ENCODE peak calls at places on chromosomes 1 and 21, in five cellular contexts. P, W, N, Y and O are unnamed samples.

GRCh38 chr1:153232553-153232952 is 15.2 kb downstream of the PRR9 start:
- DNase-seq in Y (no peak), W (no peak), N (no peak), P (no peak), O (no peak)

GRCh38 chr21:29002442-29003144 is 9.9 kb upstream of the LTN1 start:
- DNase-seq in P (peak; percentile 98), N (peak; percentile 95), W (peak; percentile 98), Y (peak; percentile 92), O (peak; percentile 94)

GRCh38 chr1:199669916-199670315 is 357.6 kb upstream of the NR5A2 start:
- DNase-seq in P (no peak), W (no peak), Y (no peak), N (no peak), O (no peak)

GRCh38 chr1:21436488-21437340 is 3.2 kb upstream of the NBPF3 start:
- DNase-seq in P (no peak), Y (no peak), N (no peak), W (no peak), O (no peak)

GRCh38 chr1:20212685-20213331 is 26.5 kb upstream of the PLA2G2C start:
- DNase-seq in N (peak; percentile 48), P (peak; percentile 56), Y (peak; percentile 41), W (peak; percentile 85), O (peak; percentile 46)

GRCh38 chr1:88973520-88974137 is 18.8 kb downstream of the KYAT3 start:
- DNase-seq in Y (peak; percentile 37), N (no peak), W (no peak), P (peak; percentile 60), O (no peak)

GRCh38 chr1:20250346-20250989 is 40.2 kb upstream of the VWA5B1 start:
- DNase-seq in W (no peak), Y (no peak), P (peak; percentile 33), N (no peak), O (peak; percentile 67)

GRCh38 chr1:1041092-1041503 is 21.2 kb downstream of the AGRN start:
- DNase-seq in Y (no peak), P (no peak), W (no peak), N (no peak), O (no peak)

GRCh38 chr1:163035791-163036249 is 33.3 kb upstream of the RGS4 start:
- DNase-seq in Y (peak; percentile 96), P (peak; percentile 90), N (no peak), W (no peak), O (no peak)

GRCh38 chr1:150609726-150610125 is 19.7 kb downstream of the ENSA start:
- DNase-seq in N (no peak), Y (no peak), P (peak; percentile 76), W (no peak), O (no peak)

GRCh38 chr1:2230781-2231666 is 2.9 kb downstream of the SKI start:
- DNase-seq in W (peak; percentile 75), Y (no peak), P (no peak), N (no peak), O (no peak)

GRCh38 chr1:61120998-61121397 is 38.6 kb downstream of the NFIA start:
- DNase-seq in P (peak; percentile 69), W (no peak), Y (no peak), N (no peak), O (no peak)

GRCh38 chr1:162873671-162874666 is 13.0 kb upstream of the CCDC190 start:
- DNase-seq in P (peak; percentile 84), N (no peak), Y (peak; percentile 75), W (no peak), O (peak; percentile 95)

GRCh38 chr1:9195651-9196050 is 38.9 kb upstream of the H6PD start:
- DNase-seq in W (no peak), P (no peak), Y (no peak), N (no peak), O (no peak)

GRCh38 chr1:201259476-201260235 is 23.6 kb upstream of the PKP1 start:
- DNase-seq in Y (peak; percentile 41), P (no peak), N (no peak), W (no peak), O (no peak)

GRCh38 chr1:58619286-58620054 is 42.4 kb upstream of the TACSTD2 start:
- DNase-seq in P (no peak), Y (no peak), N (no peak), W (no peak), O (peak; percentile 64)

GRCh38 chr1:12153181-12153785 is 13.5 kb upstream of the TNFRSF1B start:
- DNase-seq in P (peak; percentile 64), Y (peak; percentile 89), N (no peak), W (peak; percentile 76), O (no peak)

GRCh38 chr1:81004011-81004410 is 796.7 kb upstream of the ADGRL2 start:
- DNase-seq in N (peak; percentile 26), Y (no peak), W (no peak), P (no peak), O (no peak)

GRCh38 chr1:185244015-185244747 is 72.9 kb downstream of the IVNS1ABP start:
- DNase-seq in Y (peak; percentile 83), P (peak; percentile 61), N (no peak), W (no peak), O (no peak)

GRCh38 chr1:45403298-45404079 is 63.2 kb upstream of the MUTYH start:
- DNase-seq in P (no peak), N (no peak), Y (no peak), W (no peak), O (peak; percentile 67)

GRCh38 chr1:114458208-114458777 is 52.7 kb downstream of the TRIM33 start:
- DNase-seq in N (no peak), W (no peak), P (peak; percentile 82), Y (peak; percentile 44), O (no peak)

GRCh38 chr1:212754715-212755114 is 36.9 kb downstream of the NSL1 start:
- DNase-seq in N (no peak), P (peak; percentile 3), W (no peak), Y (no peak), O (no peak)

GRCh38 chr1:246176126-246177024 is 330.7 kb downstream of the SMYD3 start:
- DNase-seq in P (no peak), Y (no peak), N (no peak), W (no peak), O (no peak)

GRCh38 chr1:160108888-160109662 is 6.5 kb upstream of the ATP1A2 start:
- DNase-seq in P (peak; percentile 68), Y (peak; percentile 39), N (no peak), W (no peak), O (no peak)

GRCh38 chr1:10677508-10678364 is 118.7 kb downstream of the CASZ1 start:
- DNase-seq in W (no peak), N (no peak), P (no peak), Y (no peak), O (no peak)

GRCh38 chr1:25898223-25899015 is 7.8 kb downstream of the STMN1 start:
- DNase-seq in Y (no peak), P (no peak), N (no peak), W (no peak), O (no peak)

GRCh38 chr1:87953732-87954344 is 625.2 kb downstream of the LMO4 start:
- DNase-seq in Y (peak; percentile 63), P (peak; percentile 86), N (peak; percentile 38), W (no peak), O (peak; percentile 19)

GRCh38 chr21:35896060-35896459 is 164.3 kb downstream of the SETD4 start:
- DNase-seq in N (no peak), P (no peak), Y (no peak), W (no peak), O (no peak)

GRCh38 chr1:15703562-15703961 is 19.4 kb downstream of the PLEKHM2 start:
- DNase-seq in P (peak; percentile 93), N (peak; percentile 74), W (peak; percentile 80), Y (peak; percentile 83), O (no peak)

DNA sequence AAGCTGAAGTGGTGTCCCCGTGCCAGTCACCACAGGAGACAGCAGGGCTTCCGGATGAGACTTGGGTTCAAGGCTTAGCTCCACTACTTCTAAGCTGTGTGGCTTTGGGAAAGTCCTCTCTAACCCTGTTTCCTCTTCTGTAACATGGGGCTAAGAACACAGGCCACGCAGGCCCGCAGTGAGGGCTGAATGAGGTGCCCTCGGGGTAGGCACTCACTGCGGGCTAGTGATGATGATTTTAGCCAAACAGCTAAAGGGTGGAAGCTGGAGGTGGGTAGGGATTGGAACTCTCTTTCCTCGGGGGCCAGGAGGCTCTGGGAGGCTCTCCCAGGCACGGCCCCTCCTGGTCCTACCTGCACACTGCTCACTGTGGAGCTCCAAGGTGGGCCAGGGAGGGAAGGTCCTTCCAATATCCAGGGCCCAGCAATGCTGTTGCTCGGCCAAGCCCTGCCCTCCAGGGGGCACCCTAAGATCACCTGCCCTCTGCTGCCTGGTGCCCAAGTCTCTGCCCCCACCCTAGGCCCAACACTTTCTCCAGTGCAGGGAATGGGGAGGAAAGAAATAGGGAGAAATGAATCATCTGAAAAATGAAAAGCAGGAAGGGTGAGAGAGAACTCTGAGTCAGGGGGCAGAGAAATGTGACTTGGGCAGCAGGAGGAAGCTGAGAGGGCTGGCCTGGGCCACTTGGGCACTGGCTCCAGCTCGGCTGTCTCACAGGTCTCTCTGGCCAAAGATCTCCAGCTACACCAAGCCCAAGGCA is 19.2 kb upstream of the EVA1B start:
- DNase-seq in N (no peak), Y (peak; percentile 83), W (peak; percentile 75), P (peak; percentile 79), O (no peak)
- TF ChIP-seq CTCF in N (peak; percentile 77), Y (peak; percentile 87), W (peak; percentile 72), P (peak; percentile 68), O (peak; percentile 66)

GRCh38 chr1:177448652-177449351 is 278.0 kb downstream of the BRINP2 start:
- DNase-seq in Y (no peak), W (no peak), N (no peak), P (peak; percentile 6), O (no peak)

GRCh38 chr1:177451191-177451590 is 280.4 kb downstream of the BRINP2 start:
- DNase-seq in Y (no peak), N (no peak), W (no peak), P (no peak), O (peak; percentile 13)
- TF ChIP-seq CTCF in Y (no peak), N (no peak), W (no peak), P (no peak), O (peak; percentile 21)

GRCh38 chr1:157995575-157996169 is 2.2 kb downstream of the KIRREL1 start:
- DNase-seq in W (no peak), N (no peak), Y (no peak), P (no peak), O (no peak)
- TF ChIP-seq CTCF in W (no peak), N (no peak), Y (peak; percentile 28), P (peak; percentile 21), O (no peak)

GRCh38 chr1:92298573-92299476 is at the start of the genes GLMN and RPAP2:
- DNase-seq in P (peak; percentile 83), Y (peak; percentile 58), N (peak; percentile 80), W (peak; percentile 93), O (no peak)

GRCh38 chr1:92301021-92301420 is 2.2 kb downstream of the RPAP2 start:
- DNase-seq in W (no peak), N (no peak), Y (no peak), P (no peak), O (no peak)

GRCh38 chr1:92299477-92300125 is 742 bp downstream of the RPAP2 start:
- DNase-seq in N (no peak), Y (no peak), W (no peak), P (peak; percentile 13), O (no peak)

GRCh38 chr1:92298213-92298572 is 594 bp downstream of the GLMN start:
- DNase-seq in N (no peak), P (no peak), W (no peak), Y (no peak), O (no peak)
- TF ChIP-seq CTCF in N (no peak), P (peak; percentile 12), W (no peak), Y (no peak), O (no peak)

GRCh38 chr1:154442006-154442740 is 37.0 kb downstream of the IL6R start:
- DNase-seq in W (no peak), N (no peak), P (peak; percentile 81), Y (no peak), O (no peak)
- TF ChIP-seq CTCF in W (peak; percentile 35), N (peak; percentile 58), P (peak; percentile 36), Y (peak; percentile 65), O (peak; percentile 2)